ENCODE peak calls at places on chromosome 9, in nine cellular contexts. P, I, G, J, L, B, E, A and S are unnamed samples.
A peak's percentile ranks its signal among the peaks of the same experiment; 100 is the strongest.

GRCh38 chr9:121466142-121466541 is 33.5 kb downstream of the GGTA1 start:
- DNase-seq in P (no peak), I (no peak), G (no peak), J (no peak), L (no peak), B (no peak), E (no peak), A (no peak), S (no peak)

GRCh38 chr9:88682431-88682831 is 147.5 kb downstream of the NXNL2 start:
- DNase-seq in P (no peak), I (no peak), G (no peak), J (no peak), L (no peak), B (no peak), E (no peak), A (no peak), S (peak; percentile 16)

GRCh38 chr9:110141118-110141797 is 66.7 kb downstream of the C9orf152 start:
- DNase-seq in P (no peak), I (no peak), G (no peak), J (peak; percentile 59), L (peak; percentile 98), B (no peak), E (no peak), A (no peak), S (peak; percentile 84)

GRCh38 chr9:135478858-135479468 is 619 bp upstream of the PPP1R26 start:
- DNase-seq in P (no peak), I (peak; percentile 39), G (no peak), J (peak; percentile 22), L (no peak), B (peak; percentile 73), E (no peak), A (no peak), S (peak; percentile 50)

GRCh38 chr9:86308687-86309086 is 26.3 kb upstream of the ISCA1 start:
- DNase-seq in P (no peak), I (no peak), G (no peak), J (no peak), L (no peak), B (no peak), E (no peak), A (no peak), S (peak; percentile 6)

GRCh38 chr9:89374176-89374575 is 55.9 kb downstream of the SECISBP2 start:
- DNase-seq in P (no peak), I (no peak), G (no peak), J (no peak), L (no peak), B (no peak), E (no peak), A (no peak), S (no peak)

GRCh38 chr9:114059047-114059803 is 18.9 kb downstream of the AMBP start:
- DNase-seq in P (no peak), I (no peak), G (no peak), J (no peak), L (no peak), B (peak; percentile 39), E (no peak), A (no peak), S (peak; percentile 76)

GRCh38 chr9:132559711-132560110 is 22.7 kb upstream of the BARHL1 start:
- DNase-seq in P (no peak), I (no peak), G (no peak), J (no peak), L (no peak), B (no peak), E (no peak), A (no peak), S (no peak)

GRCh38 chr9:3136999-3137675 is 293.2 kb upstream of the PUM3 start:
- DNase-seq in P (no peak), I (peak; percentile 90), G (no peak), J (peak; percentile 28), L (peak; percentile 17), B (no peak), E (no peak), A (no peak), S (no peak)

GRCh38 chr9:133118179-133118520 is 2.9 kb downstream of the RALGDS start:
- DNase-seq in P (no peak), I (no peak), G (no peak), J (no peak), L (no peak), B (no peak), E (no peak), A (no peak), S (no peak)

GRCh38 chr9:93600504-93600903 is 24.1 kb downstream of the PHF2 start:
- DNase-seq in P (peak; percentile 15), I (peak; percentile 59), G (no peak), J (no peak), L (no peak), B (peak; percentile 80), E (no peak), A (peak; percentile 33), S (no peak)

GRCh38 chr9:132183134-132183533 is 21.3 kb downstream of the NTNG2 start:
- DNase-seq in P (no peak), I (no peak), G (no peak), J (no peak), L (no peak), B (peak; percentile 59), E (no peak), A (no peak), S (no peak)

GRCh38 chr9:70746316-70746715 is 331.9 kb upstream of the KLF9 start:
- DNase-seq in P (no peak), I (no peak), G (no peak), J (no peak), L (no peak), B (no peak), E (no peak), A (no peak), S (no peak)

GRCh38 chr9:89236955-89237573 is 58.4 kb upstream of the SHC3 start:
- DNase-seq in P (no peak), I (no peak), G (no peak), J (no peak), L (no peak), B (peak; percentile 84), E (no peak), A (no peak), S (no peak)

GRCh38 chr9:125650271-125650737 is 56.7 kb downstream of the MAPKAP1 start:
- DNase-seq in P (no peak), I (no peak), G (no peak), J (no peak), L (no peak), B (no peak), E (no peak), A (no peak), S (peak; percentile 20)

GRCh38 chr9:133918123-133918813 is 73.9 kb downstream of the VAV2 start:
- DNase-seq in P (no peak), I (no peak), G (no peak), J (no peak), L (no peak), B (no peak), E (no peak), A (no peak), S (no peak)

GRCh38 chr9:37464426-37465248 is 613 bp downstream of the ZBTB5 start:
- DNase-seq in P (peak; percentile 67), I (peak; percentile 92), G (peak; percentile 36), J (peak; percentile 45), L (no peak), B (no peak), E (peak; percentile 71), A (peak; percentile 61), S (peak; percentile 72)

GRCh38 chr9:36064448-36065037 is 27.8 kb downstream of the RECK start:
- DNase-seq in P (no peak), I (no peak), G (no peak), J (no peak), L (no peak), B (no peak), E (no peak), A (no peak), S (no peak)

GRCh38 chr9:97397220-97397619 is 14.7 kb upstream of the TDRD7 start:
- DNase-seq in P (peak; percentile 65), I (no peak), G (no peak), J (no peak), L (no peak), B (peak; percentile 23), E (no peak), A (peak; percentile 53), S (no peak)

GRCh38 chr9:135888126-135888765 is 19.1 kb downstream of the CAMSAP1 start:
- DNase-seq in P (no peak), I (peak; percentile 76), G (no peak), J (no peak), L (no peak), B (no peak), E (no peak), A (no peak), S (no peak)

GRCh38 chr9:93065321-93065720 is 6.8 kb downstream of the SUSD3 start:
- DNase-seq in P (no peak), I (no peak), G (no peak), J (no peak), L (no peak), B (no peak), E (no peak), A (no peak), S (no peak)

GRCh38 chr9:89278997-89279739 is 31.8 kb upstream of the CKS2 start:
- DNase-seq in P (no peak), I (peak; percentile 56), G (no peak), J (peak; percentile 32), L (peak; percentile 14), B (no peak), E (no peak), A (peak; percentile 59), S (peak; percentile 48)

GRCh38 chr9:73050062-73050814 is 97.4 kb upstream of the ALDH1A1 start:
- DNase-seq in P (no peak), I (no peak), G (no peak), J (no peak), L (peak; percentile 14), B (no peak), E (no peak), A (no peak), S (no peak)

GRCh38 chr9:35490155-35490909 is 421 bp downstream of the RUSC2 start:
- DNase-seq in P (no peak), I (no peak), G (no peak), J (no peak), L (no peak), B (peak; percentile 82), E (no peak), A (peak; percentile 8), S (no peak)

GRCh38 chr9:89474939-89475338 is 23.0 kb downstream of the SEMA4D start:
- DNase-seq in P (no peak), I (no peak), G (no peak), J (no peak), L (no peak), B (no peak), E (no peak), A (no peak), S (no peak)

GRCh38 chr9:136257381-136258298 is 12.0 kb upstream of the QSOX2 start:
- DNase-seq in P (no peak), I (no peak), G (no peak), J (no peak), L (no peak), B (no peak), E (no peak), A (no peak), S (no peak)

GRCh38 chr9:109158656-109159055 is 8.4 kb downstream of the FRRS1L start:
- DNase-seq in P (no peak), I (no peak), G (no peak), J (no peak), L (no peak), B (no peak), E (no peak), A (no peak), S (no peak)

GRCh38 chr9:83596899-83597504 is 25.9 kb upstream of the IDNK start:
- DNase-seq in P (peak; percentile 41), I (peak; percentile 13), G (no peak), J (peak; percentile 25), L (no peak), B (peak; percentile 89), E (no peak), A (peak; percentile 53), S (peak; percentile 47)

GRCh38 chr9:26947736-26948135 is 694 bp upstream of the PLAA start:
- DNase-seq in P (no peak), I (peak; percentile 19), G (no peak), J (no peak), L (no peak), B (peak; percentile 71), E (no peak), A (no peak), S (no peak)

GRCh38 chr9:114732842-114733241 is 50.9 kb upstream of the TEX48 start:
- DNase-seq in P (no peak), I (no peak), G (no peak), J (no peak), L (no peak), B (no peak), E (no peak), A (no peak), S (no peak)

GRCh38 chr9:615756-616155 is 225.7 kb upstream of the DMRT1 start:
- DNase-seq in P (no peak), I (peak; percentile 88), G (no peak), J (no peak), L (no peak), B (no peak), E (no peak), A (no peak), S (no peak)